ENCODE peak calls at places on chromosomes 4 and X, in nine cellular contexts. R is prostate gland, Y is cardiac muscle cell, S is sigmoid colon, W is HFF-Myc, O is fibroblast of lung, Q is AG09309, Z is psoas muscle, H is PC-3. F is an unnamed sample.
A peak's percentile ranks its signal among the peaks of the same experiment; 100 is the strongest.

GRCh38 chr4:26931961-26932360 is 71.3 kb downstream of the STIM2 start:
- DNase-seq in O (peak; percentile 28), Y (peak; percentile 72), Q (no peak), Z (no peak), W (no peak), S (no peak), R (no peak), H (no peak), F (no peak)

GRCh38 chr4:8079916-8080753 is 78.5 kb downstream of the ABLIM2 start:
- DNase-seq in Q (no peak), R (no peak), W (no peak), O (no peak), Z (peak; percentile 59), H (no peak), S (no peak), Y (no peak), F (no peak)

GRCh38 chrX:134626434-134626833 is 31.8 kb downstream of the PLAC1 start:
- DNase-seq in Q (no peak), Z (no peak), S (no peak), Y (no peak), H (peak; percentile 61), W (no peak), O (no peak), R (peak; percentile 68), F (no peak)

GRCh38 chrX:108347800-108348199 is 90.4 kb downstream of the COL4A6 start:
- DNase-seq in H (no peak), Q (no peak), O (no peak), Y (no peak), W (no peak), Z (no peak), S (no peak), R (no peak), F (no peak)

GRCh38 chr4:107202744-107203143 is 166.6 kb upstream of the DKK2 start:
- DNase-seq in Z (no peak), O (no peak), R (no peak), H (no peak), Q (no peak), Y (peak; percentile 36), W (no peak), S (no peak), F (no peak)

GRCh38 chrX:119654112-119654531 is 38.8 kb downstream of the SEPTIN6 start:
- DNase-seq in R (peak; percentile 7), H (no peak), S (peak; percentile 87), Y (peak; percentile 83), Q (no peak), W (no peak), O (peak; percentile 68), Z (peak; percentile 65), F (no peak)

GRCh38 chr4:165464338-165464737 is 85.5 kb downstream of the CPE start:
- DNase-seq in W (no peak), H (no peak), O (no peak), R (no peak), Q (no peak), Z (no peak), S (no peak), Y (no peak), F (no peak)

GRCh38 chrX:13473666-13474516 is 95.5 kb upstream of the EGFL6 start:
- DNase-seq in Z (no peak), Q (no peak), R (no peak), Y (peak; percentile 45), W (no peak), S (no peak), O (peak; percentile 50), H (no peak), F (no peak)

GRCh38 chr4:26509681-26510333 is 19.5 kb upstream of the CCKAR start:
- DNase-seq in Y (peak; percentile 58), W (no peak), H (no peak), R (no peak), S (no peak), Q (peak; percentile 44), O (no peak), Z (no peak), F (no peak)

GRCh38 chr4:98679738-98680137 is 21.3 kb upstream of the TSPAN5 start:
- DNase-seq in H (no peak), Q (no peak), R (no peak), Y (no peak), W (no peak), O (no peak), Z (no peak), S (no peak), F (no peak)

GRCh38 chrX:73839152-73839551 is 276.2 kb downstream of the CHIC1 start:
- DNase-seq in W (no peak), O (no peak), H (no peak), R (no peak), S (no peak), Z (no peak), Q (no peak), Y (no peak), F (no peak)

GRCh38 chrX:34810364-34810763 is 132.2 kb upstream of the FAM47B start:
- DNase-seq in Z (no peak), S (no peak), R (no peak), Q (no peak), Y (peak; percentile 16), O (peak; percentile 48), H (peak; percentile 64), W (peak; percentile 2), F (no peak)

GRCh38 chrX:85922821-85923220 is 124.5 kb downstream of the CHM start:
- DNase-seq in Y (peak; percentile 40), O (peak; percentile 88), R (no peak), Q (peak; percentile 51), H (peak; percentile 69), S (no peak), Z (no peak), W (no peak), F (no peak)

DNA sequence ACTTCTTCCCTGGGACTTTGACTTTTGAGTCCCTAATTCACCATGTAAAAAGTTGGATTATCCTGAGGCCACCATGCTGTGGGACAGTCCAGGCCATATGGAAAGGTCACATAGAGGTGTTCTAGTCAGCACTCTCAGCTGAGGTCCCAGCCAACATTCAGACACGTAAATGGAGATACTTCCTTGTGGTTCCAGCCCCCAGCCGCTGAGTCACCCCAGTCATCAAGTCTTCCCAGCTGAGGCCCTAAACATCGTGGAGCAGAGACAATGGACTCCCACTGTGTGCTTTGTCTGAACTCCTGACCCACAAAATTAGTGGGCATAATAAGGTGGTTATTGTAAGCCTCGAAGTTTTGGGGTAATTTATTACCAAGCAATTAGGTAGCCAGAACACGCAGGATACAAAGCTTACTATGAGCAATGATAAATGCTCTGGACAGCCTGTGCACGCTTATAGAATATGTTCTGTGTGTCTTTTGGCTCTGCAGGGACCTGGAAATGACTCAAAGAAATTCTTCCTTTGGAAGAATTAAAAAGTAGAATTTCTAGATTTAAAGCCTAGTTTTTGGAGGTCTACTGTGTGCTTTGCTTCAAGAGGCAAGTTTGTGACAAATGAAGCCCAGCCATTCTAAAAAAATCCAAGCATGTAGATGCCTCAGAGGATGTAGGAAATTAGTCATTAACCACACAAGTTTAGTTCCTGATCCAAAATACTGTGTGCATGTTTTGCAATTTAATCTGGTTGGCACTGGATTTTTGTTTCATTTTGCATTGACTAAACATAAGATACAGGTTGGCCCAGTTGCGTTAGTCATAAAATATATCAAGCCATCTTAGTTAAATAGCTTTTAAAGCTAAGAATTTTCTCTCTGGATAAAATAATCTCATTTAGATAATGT is 33.3 kb upstream of the SLC9A7 start:
- DNase-seq in R (peak; percentile 57), H (peak; percentile 96), O (peak; percentile 91), Z (no peak), S (no peak), Q (peak; percentile 81), Y (peak; percentile 88), W (peak; percentile 67), F (peak; percentile 73)
- H3K4me3 ChIP-seq in R (no peak overlapping the region), H (peak overlapping the region; percentile 55), O (no peak overlapping the region), Z (no peak overlapping the region), S (no peak overlapping the region), Q (no peak overlapping the region), Y (no peak overlapping the region), W (no peak overlapping the region), F (no peak overlapping the region)

GRCh38 chr4:89899854-89900253 is 5.2 kb downstream of the MMRN1 start:
- DNase-seq in W (no peak), Z (no peak), Y (no peak), R (no peak), Q (no peak), H (no peak), O (no peak), S (no peak), F (no peak)

GRCh38 chr4:89894654-89895652 is at the start of gene MMRN1:
- DNase-seq in S (no peak), Z (no peak), Q (no peak), R (no peak), O (no peak), Y (peak; percentile 10), H (no peak), W (no peak), F (no peak)

GRCh38 chr4:89899157-89899556 is 4.5 kb downstream of the MMRN1 start:
- DNase-seq in O (no peak), Q (no peak), W (no peak), S (no peak), H (no peak), Z (no peak), R (no peak), Y (peak; percentile 5), F (no peak)

GRCh38 chr4:89898304-89898716 is 3.7 kb downstream of the MMRN1 start:
- DNase-seq in R (no peak), S (no peak), H (no peak), Z (no peak), Q (no peak), O (no peak), Y (no peak), W (no peak), F (no peak)

GRCh38 chr4:89897867-89898266 is 3.2 kb downstream of the MMRN1 start:
- DNase-seq in O (no peak), Y (no peak), S (no peak), Q (no peak), H (no peak), W (no peak), R (no peak), Z (no peak), F (no peak)
- TF ChIP-seq CTCF in O (no peak), Y (no peak), S (no peak), Q (no peak), H (no peak), W (no peak), R (no peak), Z (no peak), F (no peak)

GRCh38 chrX:133444952-133445831 is 29.9 kb upstream of the GPC4 start:
- DNase-seq in W (no peak), Z (no peak), Y (peak; percentile 2), Q (no peak), O (peak; percentile 27), R (no peak), S (no peak), H (peak; percentile 61), F (no peak)
- H3K4me3 ChIP-seq in W (no peak overlapping the region), Z (peak overlapping the region; percentile 65), Y (peak overlapping the region; percentile 34), Q (no peak overlapping the region), O (peak overlapping the region; percentile 58), R (no peak overlapping the region), S (peak overlapping the region; percentile 33), H (peak overlapping the region; percentile 68), F (peak overlapping the region; percentile 32)

DNA sequence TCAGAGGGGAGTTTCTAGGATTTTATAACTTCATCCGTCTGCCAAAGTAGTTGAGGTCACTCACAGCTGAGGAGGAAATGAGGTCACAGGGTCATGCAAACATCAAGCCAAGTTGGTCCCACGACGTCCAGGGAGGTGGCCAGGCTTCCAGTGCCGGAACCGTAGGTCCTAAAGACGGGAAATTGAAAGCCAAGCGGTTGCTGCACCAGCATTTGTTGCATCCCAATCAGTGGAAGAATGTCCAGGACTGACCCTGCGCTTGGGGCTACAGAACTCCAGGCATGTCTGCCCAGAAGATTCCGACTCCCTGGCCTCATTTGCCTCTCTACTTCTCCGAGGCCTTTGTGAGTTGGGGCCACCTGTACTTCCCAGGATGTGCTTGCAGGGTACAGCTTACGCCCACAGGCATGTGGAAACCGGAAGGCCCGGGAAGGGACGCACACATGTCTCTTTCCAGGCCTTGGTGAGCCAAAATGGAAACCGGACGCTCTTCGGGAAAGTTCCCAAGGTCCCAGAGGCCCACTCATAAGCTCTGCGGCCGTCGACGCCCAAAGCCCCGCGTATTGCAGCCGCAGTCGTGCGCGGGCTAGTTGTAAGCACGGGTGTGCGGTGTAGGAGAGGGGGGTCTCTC is 9.4 kb downstream of the PRDM8 start:
- DNase-seq in Y (peak; percentile 56), Q (no peak), O (no peak), H (no peak), W (no peak), S (peak; percentile 70), Z (peak; percentile 79), R (no peak), F (no peak)
- TF ChIP-seq CTCF in Y (no peak), Q (no peak), O (no peak), H (no peak), W (no peak), S (no peak), Z (no peak), R (no peak), F (no peak)